ENCODE peak calls at places on chromosome 19, in five cellular contexts. One of them, this sample, is unnamed.

GRCh38 chr19:31600731-31601295 is 251.6 kb upstream of the TSHZ3 start:
- DNase-seq in glutamatergic neuron: no peak
- DNase-seq in EH: no peak
- DNase-seq in fibroblast of villous mesenchyme: no peak
- DNase-seq in SW480: no peak
- DNase-seq in this sample: no peak

GRCh38 chr19:55457683-55458457 is 3.6 kb downstream of the ISOC2 start:
- DNase-seq in glutamatergic neuron: no peak
- DNase-seq in EH: no peak
- DNase-seq in fibroblast of villous mesenchyme: no peak
- DNase-seq in SW480: no peak
- DNase-seq in this sample: no peak

GRCh38 chr19:41845051-41845590 is 279 bp downstream of the DMRTC2 start:
- DNase-seq in glutamatergic neuron: no peak
- DNase-seq in EH: no peak
- DNase-seq in fibroblast of villous mesenchyme: no peak
- DNase-seq in SW480: no peak
- DNase-seq in this sample: no peak

GRCh38 chr19:18520848-18521691 is 800 bp downstream of the ELL start:
- DNase-seq in glutamatergic neuron: peak
- DNase-seq in EH: peak
- DNase-seq in fibroblast of villous mesenchyme: peak
- DNase-seq in SW480: no peak
- DNase-seq in this sample: no peak

GRCh38 chr19:34306213-34306661 is 51.9 kb downstream of the GARRE1 start:
- DNase-seq in glutamatergic neuron: no peak
- DNase-seq in EH: no peak
- DNase-seq in fibroblast of villous mesenchyme: no peak
- DNase-seq in SW480: no peak
- DNase-seq in this sample: peak

GRCh38 chr19:8655340-8655709 is 24.9 kb downstream of the NFILZ start:
- DNase-seq in glutamatergic neuron: no peak
- DNase-seq in EH: no peak
- DNase-seq in fibroblast of villous mesenchyme: no peak
- DNase-seq in SW480: peak
- DNase-seq in this sample: no peak

GRCh38 chr19:42286349-42287016 is 15.4 kb upstream of the PRR19 start:
- DNase-seq in glutamatergic neuron: no peak
- DNase-seq in EH: peak
- DNase-seq in fibroblast of villous mesenchyme: no peak
- DNase-seq in SW480: no peak
- DNase-seq in this sample: no peak

GRCh38 chr19:41641879-41642485 is 15.1 kb upstream of the CEACAM4 start:
- DNase-seq in glutamatergic neuron: peak
- DNase-seq in EH: peak
- DNase-seq in fibroblast of villous mesenchyme: peak
- DNase-seq in SW480: peak
- DNase-seq in this sample: no peak

GRCh38 chr19:30293051-30293785 is 79.0 kb upstream of the ZNF536 start:
- DNase-seq in glutamatergic neuron: no peak
- DNase-seq in EH: no peak
- DNase-seq in fibroblast of villous mesenchyme: no peak
- DNase-seq in SW480: no peak
- DNase-seq in this sample: no peak

GRCh38 chr19:46428278-46429141 is at the start of gene PNMA8C:
- DNase-seq in glutamatergic neuron: peak
- DNase-seq in EH: peak
- DNase-seq in fibroblast of villous mesenchyme: no peak
- DNase-seq in SW480: peak
- DNase-seq in this sample: no peak

GRCh38 chr19:55116232-55117062 is 990 bp downstream of the PPP1R12C start:
- DNase-seq in glutamatergic neuron: peak
- DNase-seq in EH: peak
- DNase-seq in fibroblast of villous mesenchyme: peak
- DNase-seq in SW480: peak
- DNase-seq in this sample: peak

GRCh38 chr19:13401388-13401787 is 104.9 kb downstream of the CACNA1A start:
- DNase-seq in glutamatergic neuron: no peak
- DNase-seq in EH: peak
- DNase-seq in fibroblast of villous mesenchyme: peak
- DNase-seq in SW480: peak
- DNase-seq in this sample: no peak

GRCh38 chr19:13748169-13748884 is 16.0 kb upstream of the MRI1 start:
- DNase-seq in glutamatergic neuron: no peak
- DNase-seq in EH: peak
- DNase-seq in fibroblast of villous mesenchyme: peak
- DNase-seq in SW480: peak
- DNase-seq in this sample: no peak

GRCh38 chr19:38417544-38418506 is 8.2 kb downstream of the RASGRP4 start:
- DNase-seq in glutamatergic neuron: peak
- DNase-seq in EH: peak
- DNase-seq in fibroblast of villous mesenchyme: peak
- DNase-seq in SW480: peak
- DNase-seq in this sample: no peak

GRCh38 chr19:49951806-49952474 is 9.0 kb downstream of the SIGLEC11 start:
- DNase-seq in glutamatergic neuron: no peak
- DNase-seq in EH: no peak
- DNase-seq in fibroblast of villous mesenchyme: no peak
- DNase-seq in SW480: no peak
- DNase-seq in this sample: no peak

GRCh38 chr19:19105365-19106060 is 32.8 kb downstream of the TMEM161A start:
- DNase-seq in glutamatergic neuron: peak
- DNase-seq in EH: peak
- DNase-seq in fibroblast of villous mesenchyme: peak
- DNase-seq in SW480: peak
- DNase-seq in this sample: no peak

GRCh38 chr19:18000981-18001836 is 6.8 kb upstream of the ARRDC2 start:
- DNase-seq in glutamatergic neuron: peak
- DNase-seq in EH: peak
- DNase-seq in fibroblast of villous mesenchyme: peak
- DNase-seq in SW480: peak
- DNase-seq in this sample: peak

GRCh38 chr19:56133858-56134654 is 7.0 kb upstream of the ZNF444 start:
- DNase-seq in glutamatergic neuron: peak
- DNase-seq in EH: peak
- DNase-seq in fibroblast of villous mesenchyme: no peak
- DNase-seq in SW480: no peak
- DNase-seq in this sample: no peak

This sample was measured in gastrocnemius medialis.